ENCODE peak calls at places on chromosomes 4 and X, in five cellular contexts. P is GM13977, M is A549, C is upper lobe of right lung, F is fibroblast of villous mesenchyme. D is an unnamed sample.

GRCh38 chr4:109510687-109511086 is 49.4 kb upstream of the MCUB start:
- DNase-seq in P (no peak), M (no peak), C (no peak), F (no peak), D (no peak)

GRCh38 chr4:183637461-183637860 is 21.5 kb downstream of the RWDD4 start:
- DNase-seq in P (no peak), M (no peak), C (no peak), F (peak), D (no peak)

GRCh38 chr4:104860227-104861123 is 286.2 kb upstream of the TET2 start:
- DNase-seq in P (peak), M (peak), C (no peak), F (peak), D (peak)

GRCh38 chrX:6778547-6779231 is 243.8 kb upstream of the VCX3A start:
- DNase-seq in P (no peak), M (no peak), C (no peak), F (no peak), D (no peak)

GRCh38 chrX:116749943-116750342 is 287.2 kb upstream of the CT83 start:
- DNase-seq in P (no peak), M (peak), C (no peak), F (no peak), D (no peak)

GRCh38 chr4:6263541-6264540 is 5.8 kb upstream of the WFS1 start:
- DNase-seq in P (no peak), M (peak), C (no peak), F (peak), D (peak)

GRCh38 chr4:78616046-78616498 is 64.5 kb downstream of the ANXA3 start:
- DNase-seq in P (no peak), M (no peak), C (no peak), F (peak), D (no peak)

GRCh38 chr4:155085843-155086530 is 122.4 kb upstream of the NPY2R start:
- DNase-seq in P (no peak), M (peak), C (no peak), F (no peak), D (no peak)

GRCh38 chr4:183355405-183355804 is 33.2 kb upstream of the CLDN24 start:
- DNase-seq in P (no peak), M (no peak), C (no peak), F (peak), D (no peak)

GRCh38 chrX:10722804-10723364 is 102.5 kb upstream of the MID1 start:
- DNase-seq in P (peak), M (peak), C (no peak), F (peak), D (peak)

GRCh38 chr4:131085009-131085408 is 1989.1 kb downstream of the C4orf33 start:
- DNase-seq in P (no peak), M (no peak), C (no peak), F (no peak), D (no peak)

GRCh38 chrX:9611436-9612145 is 146.7 kb downstream of the TBL1X start:
- DNase-seq in P (peak), M (no peak), C (no peak), F (no peak), D (no peak)

GRCh38 chrX:72265263-72265662 is 11.8 kb downstream of the RPS4X start:
- DNase-seq in P (no peak), M (no peak), C (no peak), F (no peak), D (no peak)
- TF ChIP-seq CTCF in P (no peak), M (no peak), C (no peak), F (no peak), D (no peak)

GRCh38 chr4:42574873-42575272 is 82.0 kb downstream of the ATP8A1 start:
- DNase-seq in P (no peak), M (no peak), C (no peak), F (no peak), D (no peak)

GRCh38 chr4:42579903-42580302 is 77.0 kb downstream of the ATP8A1 start:
- DNase-seq in P (no peak), M (no peak), C (no peak), F (no peak), D (no peak)

GRCh38 chr4:42573249-42573648 is 83.7 kb downstream of the ATP8A1 start:
- DNase-seq in P (no peak), M (no peak), C (no peak), F (no peak), D (no peak)

DNA sequence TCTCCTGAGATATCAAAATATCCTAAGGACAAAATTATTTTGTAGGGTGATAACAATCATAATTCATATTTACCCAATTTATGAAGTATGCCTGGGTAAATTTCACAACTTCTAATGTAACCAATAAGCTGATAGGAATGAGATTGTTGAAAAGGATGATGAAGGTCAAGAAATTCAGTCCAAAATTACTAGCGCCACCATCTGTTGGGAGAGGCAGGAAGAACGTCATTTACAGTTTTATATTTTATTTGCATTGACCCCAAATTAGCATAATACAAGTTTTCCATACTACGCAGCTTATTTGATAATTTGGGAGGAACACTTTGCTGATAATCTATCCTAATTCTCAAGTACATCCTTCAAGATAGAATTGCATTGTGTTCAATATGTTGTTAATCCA is 78.7 kb downstream of the ATP8A1 start:
- DNase-seq in P (no peak), M (no peak), C (no peak), F (no peak), D (no peak)
- TF ChIP-seq CTCF in P (no peak), M (no peak), C (no peak), F (no peak), D (peak)

GRCh38 chrX:95351089-95351488 is 1333.6 kb upstream of the DIAPH2 start:
- DNase-seq in P (no peak), M (no peak), C (no peak), F (no peak), D (no peak)

DNA sequence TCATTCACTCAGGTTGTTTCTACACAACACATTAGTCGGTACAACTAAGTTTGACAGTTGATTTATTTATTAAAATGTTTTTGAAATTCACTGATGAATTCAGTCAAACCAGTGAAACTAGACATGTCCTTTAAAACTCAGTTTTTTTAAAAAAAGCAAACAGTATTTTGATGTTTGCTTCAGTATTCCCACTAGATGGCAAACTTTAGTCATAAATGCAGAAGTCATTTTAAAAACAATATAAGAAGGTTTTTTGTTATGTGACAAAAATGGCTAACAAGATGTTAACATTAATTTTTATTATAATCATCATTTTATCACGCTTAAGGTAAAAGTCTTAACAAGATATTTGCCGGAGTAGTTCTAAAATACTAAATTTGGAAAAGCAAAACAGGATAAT is 1337.8 kb upstream of the DIAPH2 start:
- DNase-seq in P (peak), M (peak), C (no peak), F (peak), D (no peak)
- TF ChIP-seq CTCF in P (peak), M (no peak), C (no peak), F (no peak), D (no peak)

GRCh38 chr4:8586671-8587468 is 5.7 kb upstream of the CPZ start:
- DNase-seq in P (no peak), M (no peak), C (peak), F (no peak), D (no peak)
- TF ChIP-seq CTCF in P (peak), M (peak), C (no peak), F (no peak), D (peak)

DNA sequence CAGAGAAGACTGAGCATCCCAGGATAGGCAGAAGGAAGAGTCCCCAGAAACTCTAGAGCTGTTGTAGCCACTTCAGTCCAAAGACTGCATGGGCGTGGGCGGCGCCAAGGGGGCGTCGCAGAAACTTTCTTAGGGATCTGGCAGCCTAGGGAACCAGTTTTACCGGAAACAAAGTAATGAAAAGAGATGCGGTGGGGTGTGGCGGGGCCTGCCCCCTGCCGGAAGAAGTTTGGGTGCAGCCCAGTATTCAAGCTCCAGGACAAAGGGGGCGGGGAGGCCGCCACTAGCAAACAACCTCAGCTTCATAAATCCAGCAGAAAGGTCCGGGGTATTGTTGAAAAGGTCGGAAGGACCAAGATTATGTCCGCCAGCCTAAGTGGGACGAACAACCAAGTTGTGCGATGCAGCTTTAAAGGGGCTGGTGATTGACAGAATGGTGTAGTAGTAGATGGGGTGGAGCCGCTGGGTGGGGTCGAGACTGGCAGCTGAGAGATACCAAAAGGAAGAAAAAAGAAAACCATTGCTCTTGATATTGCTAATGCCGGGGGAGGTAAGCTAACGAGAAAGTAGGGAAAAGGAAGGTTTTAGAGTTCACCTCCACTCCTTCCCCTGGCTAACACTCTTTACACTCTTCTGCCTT is 190.5 kb downstream of the RRAGB start:
- DNase-seq in P (peak), M (peak), C (peak), F (peak), D (peak)
- TF ChIP-seq CTCF in P (peak), M (no peak), C (peak), F (peak), D (peak)

D was measured in BE2C.